ENCODE peak calls at places on chromosome 12, in eight cellular contexts. One of them, this sample, is unnamed.

GRCh38 chr12:27975222-27976136 is 2.9 kb upstream of the PTHLH start:
- DNase-seq in OCI-LY7: no peak
- DNase-seq in aorta: peak
- DNase-seq in stimulated activated CD8-positive, alpha-beta memory T cell treated with anti-CD3 and anti-CD28 coated beads, Interleukin-7, amount 100 ng/mL, for 1 hour: no peak
- DNase-seq in smooth muscle cell of the brain vasculature: no peak
- DNase-seq in caudate nucleus: no peak
- DNase-seq in activated CD4-positive, CD25-positive, alpha-beta regulatory T cell: no peak
- DNase-seq in T-helper 9 cell: no peak
- DNase-seq in this sample: no peak

GRCh38 chr12:82124711-82125110 is 233.5 kb downstream of the CCDC59 start:
- DNase-seq in OCI-LY7: no peak
- DNase-seq in aorta: no peak
- DNase-seq in stimulated activated CD8-positive, alpha-beta memory T cell treated with anti-CD3 and anti-CD28 coated beads, Interleukin-7, amount 100 ng/mL, for 1 hour: no peak
- DNase-seq in smooth muscle cell of the brain vasculature: no peak
- DNase-seq in caudate nucleus: no peak
- DNase-seq in activated CD4-positive, CD25-positive, alpha-beta regulatory T cell: no peak
- DNase-seq in T-helper 9 cell: no peak
- DNase-seq in this sample: no peak

GRCh38 chr12:42332301-42332894 is 6.4 kb downstream of the PPHLN1 start:
- DNase-seq in OCI-LY7: peak
- DNase-seq in aorta: no peak
- DNase-seq in stimulated activated CD8-positive, alpha-beta memory T cell treated with anti-CD3 and anti-CD28 coated beads, Interleukin-7, amount 100 ng/mL, for 1 hour: no peak
- DNase-seq in smooth muscle cell of the brain vasculature: no peak
- DNase-seq in caudate nucleus: no peak
- DNase-seq in activated CD4-positive, CD25-positive, alpha-beta regulatory T cell: no peak
- DNase-seq in T-helper 9 cell: peak
- DNase-seq in this sample: no peak

GRCh38 chr12:77031745-77032144 is 33.6 kb downstream of the E2F7 start:
- DNase-seq in OCI-LY7: no peak
- DNase-seq in aorta: no peak
- DNase-seq in stimulated activated CD8-positive, alpha-beta memory T cell treated with anti-CD3 and anti-CD28 coated beads, Interleukin-7, amount 100 ng/mL, for 1 hour: no peak
- DNase-seq in smooth muscle cell of the brain vasculature: no peak
- DNase-seq in caudate nucleus: no peak
- DNase-seq in activated CD4-positive, CD25-positive, alpha-beta regulatory T cell: no peak
- DNase-seq in T-helper 9 cell: no peak
- DNase-seq in this sample: no peak

GRCh38 chr12:19799886-19800602 is 360.8 kb downstream of the AEBP2 start:
- DNase-seq in OCI-LY7: no peak
- DNase-seq in aorta: no peak
- DNase-seq in stimulated activated CD8-positive, alpha-beta memory T cell treated with anti-CD3 and anti-CD28 coated beads, Interleukin-7, amount 100 ng/mL, for 1 hour: no peak
- DNase-seq in smooth muscle cell of the brain vasculature: no peak
- DNase-seq in caudate nucleus: no peak
- DNase-seq in activated CD4-positive, CD25-positive, alpha-beta regulatory T cell: no peak
- DNase-seq in T-helper 9 cell: no peak
- DNase-seq in this sample: no peak

GRCh38 chr12:27870939-27871338 is 90.9 kb upstream of the MANSC4 start:
- DNase-seq in OCI-LY7: no peak
- DNase-seq in aorta: no peak
- DNase-seq in stimulated activated CD8-positive, alpha-beta memory T cell treated with anti-CD3 and anti-CD28 coated beads, Interleukin-7, amount 100 ng/mL, for 1 hour: no peak
- DNase-seq in smooth muscle cell of the brain vasculature: no peak
- DNase-seq in caudate nucleus: no peak
- DNase-seq in activated CD4-positive, CD25-positive, alpha-beta regulatory T cell: no peak
- DNase-seq in T-helper 9 cell: no peak
- DNase-seq in this sample: no peak

GRCh38 chr12:66269757-66270383 is 32.4 kb upstream of the HELB start:
- DNase-seq in OCI-LY7: peak
- DNase-seq in aorta: no peak
- DNase-seq in stimulated activated CD8-positive, alpha-beta memory T cell treated with anti-CD3 and anti-CD28 coated beads, Interleukin-7, amount 100 ng/mL, for 1 hour: no peak
- DNase-seq in smooth muscle cell of the brain vasculature: peak
- DNase-seq in caudate nucleus: no peak
- DNase-seq in activated CD4-positive, CD25-positive, alpha-beta regulatory T cell: no peak
- DNase-seq in T-helper 9 cell: no peak
- DNase-seq in this sample: no peak

GRCh38 chr12:2722806-2723205 is 72.0 kb upstream of the FKBP4 start:
- DNase-seq in OCI-LY7: no peak
- DNase-seq in aorta: no peak
- DNase-seq in stimulated activated CD8-positive, alpha-beta memory T cell treated with anti-CD3 and anti-CD28 coated beads, Interleukin-7, amount 100 ng/mL, for 1 hour: no peak
- DNase-seq in smooth muscle cell of the brain vasculature: no peak
- DNase-seq in caudate nucleus: no peak
- DNase-seq in activated CD4-positive, CD25-positive, alpha-beta regulatory T cell: no peak
- DNase-seq in T-helper 9 cell: no peak
- DNase-seq in this sample: no peak

GRCh38 chr12:91813701-91814100 is 331.9 kb downstream of the BTG1 start:
- DNase-seq in OCI-LY7: no peak
- DNase-seq in aorta: no peak
- DNase-seq in stimulated activated CD8-positive, alpha-beta memory T cell treated with anti-CD3 and anti-CD28 coated beads, Interleukin-7, amount 100 ng/mL, for 1 hour: no peak
- DNase-seq in smooth muscle cell of the brain vasculature: no peak
- DNase-seq in caudate nucleus: no peak
- DNase-seq in activated CD4-positive, CD25-positive, alpha-beta regulatory T cell: no peak
- DNase-seq in T-helper 9 cell: no peak
- DNase-seq in this sample: no peak

GRCh38 chr12:3905664-3906063 is 32.5 kb upstream of the PARP11 start:
- DNase-seq in OCI-LY7: no peak
- DNase-seq in aorta: no peak
- DNase-seq in stimulated activated CD8-positive, alpha-beta memory T cell treated with anti-CD3 and anti-CD28 coated beads, Interleukin-7, amount 100 ng/mL, for 1 hour: no peak
- DNase-seq in smooth muscle cell of the brain vasculature: no peak
- DNase-seq in caudate nucleus: no peak
- DNase-seq in activated CD4-positive, CD25-positive, alpha-beta regulatory T cell: no peak
- DNase-seq in T-helper 9 cell: no peak
- DNase-seq in this sample: no peak

GRCh38 chr12:52274521-52274920 is at the start of gene KRT86:
- DNase-seq in OCI-LY7: no peak
- DNase-seq in aorta: peak
- DNase-seq in stimulated activated CD8-positive, alpha-beta memory T cell treated with anti-CD3 and anti-CD28 coated beads, Interleukin-7, amount 100 ng/mL, for 1 hour: no peak
- DNase-seq in smooth muscle cell of the brain vasculature: no peak
- DNase-seq in caudate nucleus: no peak
- DNase-seq in activated CD4-positive, CD25-positive, alpha-beta regulatory T cell: no peak
- DNase-seq in T-helper 9 cell: no peak
- DNase-seq in this sample: no peak

GRCh38 chr12:49092086-49092815 is 2.4 kb downstream of the DHH start:
- DNase-seq in OCI-LY7: peak
- DNase-seq in aorta: peak
- DNase-seq in stimulated activated CD8-positive, alpha-beta memory T cell treated with anti-CD3 and anti-CD28 coated beads, Interleukin-7, amount 100 ng/mL, for 1 hour: no peak
- DNase-seq in smooth muscle cell of the brain vasculature: no peak
- DNase-seq in caudate nucleus: peak
- DNase-seq in activated CD4-positive, CD25-positive, alpha-beta regulatory T cell: peak
- DNase-seq in T-helper 9 cell: peak
- DNase-seq in this sample: peak

GRCh38 chr12:106682594-106683234 is 91.8 kb upstream of the RIC8B start:
- DNase-seq in OCI-LY7: peak
- DNase-seq in aorta: no peak
- DNase-seq in stimulated activated CD8-positive, alpha-beta memory T cell treated with anti-CD3 and anti-CD28 coated beads, Interleukin-7, amount 100 ng/mL, for 1 hour: no peak
- DNase-seq in smooth muscle cell of the brain vasculature: no peak
- DNase-seq in caudate nucleus: no peak
- DNase-seq in activated CD4-positive, CD25-positive, alpha-beta regulatory T cell: no peak
- DNase-seq in T-helper 9 cell: no peak
- DNase-seq in this sample: no peak

GRCh38 chr12:49652921-49653520 is 29.7 kb downstream of the PRPF40B start:
- DNase-seq in OCI-LY7: no peak
- DNase-seq in aorta: peak
- DNase-seq in stimulated activated CD8-positive, alpha-beta memory T cell treated with anti-CD3 and anti-CD28 coated beads, Interleukin-7, amount 100 ng/mL, for 1 hour: no peak
- DNase-seq in smooth muscle cell of the brain vasculature: no peak
- DNase-seq in caudate nucleus: no peak
- DNase-seq in activated CD4-positive, CD25-positive, alpha-beta regulatory T cell: no peak
- DNase-seq in T-helper 9 cell: no peak
- DNase-seq in this sample: no peak

GRCh38 chr12:42299392-42300308 is 26.2 kb downstream of the ZCRB1 start:
- DNase-seq in OCI-LY7: peak
- DNase-seq in aorta: no peak
- DNase-seq in stimulated activated CD8-positive, alpha-beta memory T cell treated with anti-CD3 and anti-CD28 coated beads, Interleukin-7, amount 100 ng/mL, for 1 hour: no peak
- DNase-seq in smooth muscle cell of the brain vasculature: no peak
- DNase-seq in caudate nucleus: no peak
- DNase-seq in activated CD4-positive, CD25-positive, alpha-beta regulatory T cell: no peak
- DNase-seq in T-helper 9 cell: no peak
- DNase-seq in this sample: peak

GRCh38 chr12:53287741-53288216 is 7.6 kb upstream of the PFDN5 start:
- DNase-seq in OCI-LY7: peak
- DNase-seq in aorta: peak
- DNase-seq in stimulated activated CD8-positive, alpha-beta memory T cell treated with anti-CD3 and anti-CD28 coated beads, Interleukin-7, amount 100 ng/mL, for 1 hour: peak
- DNase-seq in smooth muscle cell of the brain vasculature: peak
- DNase-seq in caudate nucleus: no peak
- DNase-seq in activated CD4-positive, CD25-positive, alpha-beta regulatory T cell: peak
- DNase-seq in T-helper 9 cell: peak
- DNase-seq in this sample: peak